ENCODE peak calls at places on chromosomes 3 and 15, in seven cellular contexts. P is suprapubic skin, L is breast epithelium, M is HCT116, K is transverse colon, A is stomach, R is endothelial cell of umbilical vein. S is an unnamed sample.
A peak's percentile ranks its signal among the peaks of the same experiment; 100 is the strongest.

GRCh38 chr3:122800031-122800430 is 5.2 kb downstream of the SLC49A4 start:
- DNase-seq in P (no peak), L (no peak), M (no peak), K (no peak), A (no peak), R (no peak), S (no peak)

GRCh38 chr3:18099611-18100010 is 325.5 kb downstream of the SATB1 start:
- DNase-seq in P (no peak), L (no peak), M (no peak), K (no peak), A (no peak), R (no peak), S (no peak)

GRCh38 chr3:87546216-87546615 is 269.8 kb upstream of the POU1F1 start:
- DNase-seq in P (no peak), L (no peak), M (no peak), K (no peak), A (no peak), R (no peak), S (no peak)

GRCh38 chr15:43799209-43799944 is 643 bp downstream of the SERINC4 start:
- DNase-seq in P (no peak), L (no peak), M (no peak), K (peak; percentile 32), A (no peak), R (no peak), S (no peak)

GRCh38 chr15:74417230-74417629 is 16.5 kb downstream of the SEMA7A start:
- DNase-seq in P (no peak), L (no peak), M (no peak), K (no peak), A (no peak), R (no peak), S (no peak)

GRCh38 chr3:58471025-58471887 is 20.6 kb upstream of the KCTD6 start:
- DNase-seq in P (no peak), L (no peak), M (peak; percentile 70), K (peak; percentile 64), A (no peak), R (peak; percentile 49), S (no peak)

GRCh38 chr3:115146032-115146417 is 1.1 kb downstream of the ZBTB20 start:
- DNase-seq in P (no peak), L (no peak), M (peak; percentile 19), K (peak; percentile 67), A (peak; percentile 31), R (peak; percentile 69), S (no peak)

GRCh38 chr3:144403040-144403457 is 431.4 kb downstream of the DIPK2A start:
- DNase-seq in P (no peak), L (no peak), M (no peak), K (no peak), A (no peak), R (no peak), S (no peak)

GRCh38 chr15:40928975-40929729 is at the start of gene DLL4:
- DNase-seq in P (no peak), L (peak; percentile 62), M (peak; percentile 71), K (peak; percentile 87), A (peak; percentile 74), R (peak; percentile 94), S (no peak)

GRCh38 chr3:105355355-105356063 is 11.2 kb upstream of the ALCAM start:
- DNase-seq in P (no peak), L (no peak), M (no peak), K (no peak), A (no peak), R (no peak), S (no peak)

GRCh38 chr3:169846458-169847193 is 23.1 kb downstream of the LRRC31 start:
- DNase-seq in P (no peak), L (no peak), M (peak; percentile 8), K (no peak), A (no peak), R (no peak), S (peak; percentile 41)

GRCh38 chr15:61639491-61639890 is 410.4 kb upstream of the RORA start:
- DNase-seq in P (no peak), L (no peak), M (no peak), K (no peak), A (no peak), R (no peak), S (no peak)

GRCh38 chr15:52340093-52340492 is 44.5 kb upstream of the MYO5C start:
- DNase-seq in P (no peak), L (no peak), M (no peak), K (no peak), A (no peak), R (no peak), S (no peak)

GRCh38 chr15:52336530-52336929 is 40.9 kb upstream of the MYO5C start:
- DNase-seq in P (no peak), L (no peak), M (no peak), K (peak; percentile 38), A (no peak), R (no peak), S (no peak)

GRCh38 chr15:52337198-52337853 is 41.7 kb upstream of the MYO5C start:
- DNase-seq in P (no peak), L (no peak), M (no peak), K (no peak), A (no peak), R (peak; percentile 39), S (no peak)

GRCh38 chr15:52337961-52338535 is 42.4 kb upstream of the MYO5C start:
- DNase-seq in P (no peak), L (no peak), M (no peak), K (no peak), A (no peak), R (peak; percentile 25), S (no peak)

GRCh38 chr15:52338891-52339290 is 43.3 kb upstream of the MYO5C start:
- DNase-seq in P (no peak), L (no peak), M (no peak), K (no peak), A (no peak), R (no peak), S (no peak)
- TF ChIP-seq POLR2AphosphoS5 in P (no peak), L (no peak), M (no peak), K (no peak), A (no peak), R (no peak), S (no peak)

GRCh38 chr3:111269782-111270181 is 198.2 kb downstream of the NECTIN3 start:
- DNase-seq in P (no peak), L (no peak), M (no peak), K (no peak), A (no peak), R (no peak), S (no peak)
- TF ChIP-seq POLR2A in P (no peak), L (no peak), M (no peak), K (no peak), A (no peak), R (no peak), S (no peak)

DNA sequence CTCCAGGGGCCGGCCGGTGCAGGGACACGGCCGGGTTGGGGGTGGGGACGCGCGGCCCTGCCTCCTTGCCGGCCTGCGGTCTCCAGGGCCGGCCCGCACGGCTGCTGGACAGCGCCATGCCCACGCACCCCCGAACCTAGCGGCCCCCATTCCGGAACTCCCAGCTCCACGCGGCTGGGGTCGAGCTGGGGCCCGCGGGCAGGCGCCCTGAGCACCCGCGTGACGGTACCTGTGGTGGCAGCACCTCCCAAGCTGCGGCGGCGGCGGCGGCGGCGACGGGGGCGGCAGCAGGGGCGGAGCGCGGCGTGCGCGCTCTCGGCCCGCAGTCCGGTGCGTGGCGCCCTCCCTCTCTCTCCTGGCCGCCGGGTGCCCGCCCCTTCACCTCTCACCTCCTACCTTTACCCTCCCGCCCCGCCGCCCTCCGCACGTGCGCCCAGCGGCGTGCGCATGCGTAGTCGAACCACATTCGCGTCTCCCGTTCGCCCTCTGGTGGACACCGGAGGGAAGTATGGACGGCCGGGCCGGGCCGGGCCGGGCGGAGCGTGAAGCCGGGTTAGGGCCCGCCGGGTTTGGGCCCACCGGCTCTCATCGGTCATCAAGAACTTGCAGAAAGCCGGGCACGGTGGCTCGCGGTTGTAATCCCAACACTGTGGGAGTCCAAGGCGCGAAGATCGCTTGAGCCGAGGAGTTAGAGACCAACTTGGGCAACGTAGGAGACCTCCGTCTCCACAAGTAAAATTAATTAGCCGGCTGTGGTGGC is at the start of gene SCAP:
- DNase-seq in P (peak; percentile 96), L (peak; percentile 95), M (peak; percentile 68), K (peak; percentile 96), A (peak; percentile 97), R (peak; percentile 85), S (peak; percentile 86)
- TF ChIP-seq POLR2AphosphoS5 in P (peak; percentile 85), L (peak; percentile 83), M (peak; percentile 64), K (peak; percentile 54), A (peak; percentile 98), R (peak; percentile 51), S (no peak)

GRCh38 chr3:101781166-101781565 is 2.2 kb downstream of the NXPE3 start:
- DNase-seq in P (no peak), L (no peak), M (no peak), K (no peak), A (no peak), R (no peak), S (no peak)

GRCh38 chr3:101778385-101779046 is 495 bp upstream of the NXPE3 start:
- DNase-seq in P (no peak), L (no peak), M (no peak), K (no peak), A (no peak), R (no peak), S (no peak)

GRCh38 chr3:101779808-101780366 is 876 bp downstream of the NXPE3 start:
- DNase-seq in P (no peak), L (no peak), M (no peak), K (no peak), A (no peak), R (no peak), S (no peak)

GRCh38 chr3:101780661-101781060 is 1.6 kb downstream of the NXPE3 start:
- DNase-seq in P (no peak), L (no peak), M (no peak), K (no peak), A (no peak), R (peak; percentile 52), S (no peak)

GRCh38 chr3:101779047-101779807 is at the start of gene NXPE3:
- DNase-seq in P (peak; percentile 94), L (peak; percentile 85), M (peak; percentile 57), K (peak; percentile 93), A (peak; percentile 91), R (peak; percentile 90), S (peak; percentile 76)
- TF ChIP-seq POLR2A in P (no peak), L (no peak), M (no peak), K (no peak), A (no peak), R (no peak), S (peak; percentile 64)

GRCh38 chr3:9098716-9099675 is 135.7 kb upstream of the RAD18 start:
- DNase-seq in P (no peak), L (peak; percentile 77), M (no peak), K (no peak), A (no peak), R (no peak), S (no peak)
- TF ChIP-seq POLR2AphosphoS5 in P (no peak), L (no peak), M (no peak), K (no peak), A (no peak), R (no peak), S (no peak)